ENCODE peak calls at places on chromosomes 11 and 22, in eight cellular contexts. V is Ammon's horn, T is tibial nerve, E is fibroblast of gingiva, D is fibroblast of lung, F is gastrocnemius medialis, H is NCI-H1417, U is endothelial cell. J is an unnamed sample.

GRCh38 chr11:72234514-72234830 is 9.5 kb downstream of the PHOX2A start:
- DNase-seq in V (no peak), T (no peak), E (no peak), D (no peak), F (no peak), H (no peak), U (no peak), J (no peak)

GRCh38 chr11:84398017-84398626 is 1112.0 kb upstream of the CCDC90B start:
- DNase-seq in V (peak), T (no peak), E (no peak), D (peak), F (no peak), H (peak), U (peak), J (no peak)

GRCh38 chr11:73262851-73263495 is 9.2 kb upstream of the P2RY6 start:
- DNase-seq in V (no peak), T (no peak), E (peak), D (peak), F (peak), H (no peak), U (no peak), J (no peak)

GRCh38 chr22:24516301-24516737 is 21.2 kb downstream of the UPB1 start:
- DNase-seq in V (peak), T (peak), E (peak), D (peak), F (no peak), H (no peak), U (no peak), J (no peak)

GRCh38 chr11:47863189-47863892 is 15.2 kb upstream of the NUP160 start:
- DNase-seq in V (peak), T (no peak), E (peak), D (peak), F (no peak), H (no peak), U (no peak), J (no peak)

GRCh38 chr11:93611836-93612677 is 49.4 kb upstream of the CEP295 start:
- DNase-seq in V (no peak), T (no peak), E (no peak), D (no peak), F (no peak), H (peak), U (no peak), J (no peak)

GRCh38 chr22:22934543-22935055 is 47.0 kb downstream of the IGLL5 start:
- DNase-seq in V (no peak), T (no peak), E (no peak), D (no peak), F (no peak), H (no peak), U (no peak), J (no peak)

GRCh38 chr11:7595016-7595869 is 78.1 kb downstream of the CYB5R2 start:
- DNase-seq in V (no peak), T (no peak), E (peak), D (no peak), F (no peak), H (peak), U (no peak), J (no peak)

GRCh38 chr11:61071880-61072279 is 30.4 kb upstream of the CD5 start:
- DNase-seq in V (no peak), T (no peak), E (no peak), D (no peak), F (no peak), H (no peak), U (no peak), J (no peak)

GRCh38 chr11:64251986-64252837 is 882 bp downstream of the PLCB3 start:
- DNase-seq in V (peak), T (no peak), E (peak), D (peak), F (no peak), H (peak), U (peak), J (no peak)

GRCh38 chr22:38303974-38304373 is 13.3 kb downstream of the CSNK1E start:
- DNase-seq in V (no peak), T (no peak), E (peak), D (no peak), F (peak), H (no peak), U (no peak), J (no peak)

GRCh38 chr11:27218498-27219038 is 144.4 kb downstream of the CCDC34 start:
- DNase-seq in V (no peak), T (no peak), E (peak), D (peak), F (no peak), H (peak), U (no peak), J (no peak)

GRCh38 chr11:68282141-68282860 is 10.5 kb upstream of the C11orf24 start:
- DNase-seq in V (no peak), T (no peak), E (peak), D (no peak), F (no peak), H (no peak), U (no peak), J (no peak)

GRCh38 chr22:30947163-30947820 is 21.3 kb downstream of the MORC2 start:
- DNase-seq in V (peak), T (no peak), E (no peak), D (no peak), F (no peak), H (peak), U (peak), J (no peak)

GRCh38 chr11:28090052-28090749 is 17.8 kb downstream of the KIF18A start:
- DNase-seq in V (no peak), T (no peak), E (peak), D (peak), F (no peak), H (no peak), U (no peak), J (no peak)

J was measured in effector CD4-positive, alpha-beta T cell.